ENCODE peak calls at places on chromosomes 11 and 22, in six cellular contexts. One of them, this sample, is unnamed.

GRCh38 chr11:73257342-73258103 is 14.6 kb upstream of the P2RY6 start:
- DNase-seq in stimulated activated CD8-positive, alpha-beta memory T cell treated with anti-CD3 and anti-CD28 coated beads, Interleukin-15, amount 100 ng/mL, for 24 hours: no peak
- DNase-seq in H9: peak
- DNase-seq in pulmonary artery endothelial cell: no peak
- DNase-seq in HTR-8/SVneo: peak
- DNase-seq in GM23248: peak
- DNase-seq in this sample: no peak

GRCh38 chr11:64340671-64341335 is 799 bp downstream of the CCDC88B start:
- DNase-seq in stimulated activated CD8-positive, alpha-beta memory T cell treated with anti-CD3 and anti-CD28 coated beads, Interleukin-15, amount 100 ng/mL, for 24 hours: peak
- DNase-seq in H9: peak
- DNase-seq in pulmonary artery endothelial cell: no peak
- DNase-seq in HTR-8/SVneo: no peak
- DNase-seq in GM23248: peak
- DNase-seq in this sample: no peak

GRCh38 chr11:130771708-130772107 is 144.6 kb downstream of the SNX19 start:
- DNase-seq in stimulated activated CD8-positive, alpha-beta memory T cell treated with anti-CD3 and anti-CD28 coated beads, Interleukin-15, amount 100 ng/mL, for 24 hours: no peak
- DNase-seq in H9: no peak
- DNase-seq in pulmonary artery endothelial cell: no peak
- DNase-seq in HTR-8/SVneo: no peak
- DNase-seq in GM23248: peak
- DNase-seq in this sample: no peak

GRCh38 chr11:111324277-111324720 is 26.0 kb downstream of the POU2AF3 start:
- DNase-seq in stimulated activated CD8-positive, alpha-beta memory T cell treated with anti-CD3 and anti-CD28 coated beads, Interleukin-15, amount 100 ng/mL, for 24 hours: no peak
- DNase-seq in H9: no peak
- DNase-seq in pulmonary artery endothelial cell: no peak
- DNase-seq in HTR-8/SVneo: no peak
- DNase-seq in GM23248: peak
- DNase-seq in this sample: no peak

GRCh38 chr22:22887621-22888503 is at the start of gene IGLL5:
- DNase-seq in stimulated activated CD8-positive, alpha-beta memory T cell treated with anti-CD3 and anti-CD28 coated beads, Interleukin-15, amount 100 ng/mL, for 24 hours: no peak
- DNase-seq in H9: no peak
- DNase-seq in pulmonary artery endothelial cell: no peak
- DNase-seq in HTR-8/SVneo: no peak
- DNase-seq in GM23248: no peak
- DNase-seq in this sample: no peak

GRCh38 chr11:62841361-62842170 is 2.2 kb upstream of the WDR74 start:
- DNase-seq in stimulated activated CD8-positive, alpha-beta memory T cell treated with anti-CD3 and anti-CD28 coated beads, Interleukin-15, amount 100 ng/mL, for 24 hours: no peak
- DNase-seq in H9: peak
- DNase-seq in pulmonary artery endothelial cell: peak
- DNase-seq in HTR-8/SVneo: peak
- DNase-seq in GM23248: peak
- DNase-seq in this sample: peak

GRCh38 chr11:79762271-79762935 is 321.6 kb upstream of the TENM4 start:
- DNase-seq in stimulated activated CD8-positive, alpha-beta memory T cell treated with anti-CD3 and anti-CD28 coated beads, Interleukin-15, amount 100 ng/mL, for 24 hours: no peak
- DNase-seq in H9: no peak
- DNase-seq in pulmonary artery endothelial cell: no peak
- DNase-seq in HTR-8/SVneo: no peak
- DNase-seq in GM23248: no peak
- DNase-seq in this sample: no peak

GRCh38 chr11:11217555-11218286 is 135.3 kb downstream of the CSNK2A3 start:
- DNase-seq in stimulated activated CD8-positive, alpha-beta memory T cell treated with anti-CD3 and anti-CD28 coated beads, Interleukin-15, amount 100 ng/mL, for 24 hours: no peak
- DNase-seq in H9: no peak
- DNase-seq in pulmonary artery endothelial cell: no peak
- DNase-seq in HTR-8/SVneo: no peak
- DNase-seq in GM23248: no peak
- DNase-seq in this sample: no peak

GRCh38 chr11:75734491-75735180 is 17.0 kb downstream of the MOGAT2 start:
- DNase-seq in stimulated activated CD8-positive, alpha-beta memory T cell treated with anti-CD3 and anti-CD28 coated beads, Interleukin-15, amount 100 ng/mL, for 24 hours: no peak
- DNase-seq in H9: no peak
- DNase-seq in pulmonary artery endothelial cell: no peak
- DNase-seq in HTR-8/SVneo: no peak
- DNase-seq in GM23248: no peak
- DNase-seq in this sample: no peak

GRCh38 chr11:93236741-93237675 is 39.2 kb upstream of the SLC36A4 start:
- DNase-seq in stimulated activated CD8-positive, alpha-beta memory T cell treated with anti-CD3 and anti-CD28 coated beads, Interleukin-15, amount 100 ng/mL, for 24 hours: no peak
- DNase-seq in H9: peak
- DNase-seq in pulmonary artery endothelial cell: no peak
- DNase-seq in HTR-8/SVneo: peak
- DNase-seq in GM23248: peak
- DNase-seq in this sample: no peak

GRCh38 chr11:72363112-72363511 is 71.2 kb downstream of the CLPB start:
- DNase-seq in stimulated activated CD8-positive, alpha-beta memory T cell treated with anti-CD3 and anti-CD28 coated beads, Interleukin-15, amount 100 ng/mL, for 24 hours: no peak
- DNase-seq in H9: no peak
- DNase-seq in pulmonary artery endothelial cell: no peak
- DNase-seq in HTR-8/SVneo: no peak
- DNase-seq in GM23248: no peak
- DNase-seq in this sample: no peak

GRCh38 chr11:25441432-25441831 is 890.5 kb upstream of the ANO3 start:
- DNase-seq in stimulated activated CD8-positive, alpha-beta memory T cell treated with anti-CD3 and anti-CD28 coated beads, Interleukin-15, amount 100 ng/mL, for 24 hours: no peak
- DNase-seq in H9: no peak
- DNase-seq in pulmonary artery endothelial cell: no peak
- DNase-seq in HTR-8/SVneo: no peak
- DNase-seq in GM23248: no peak
- DNase-seq in this sample: no peak

GRCh38 chr11:16252373-16252772 is 104.0 kb downstream of the SOX6 start:
- DNase-seq in stimulated activated CD8-positive, alpha-beta memory T cell treated with anti-CD3 and anti-CD28 coated beads, Interleukin-15, amount 100 ng/mL, for 24 hours: no peak
- DNase-seq in H9: peak
- DNase-seq in pulmonary artery endothelial cell: no peak
- DNase-seq in HTR-8/SVneo: no peak
- DNase-seq in GM23248: peak
- DNase-seq in this sample: no peak

GRCh38 chr11:118051611-118052461 is 25.0 kb upstream of the TMPRSS4 start:
- DNase-seq in stimulated activated CD8-positive, alpha-beta memory T cell treated with anti-CD3 and anti-CD28 coated beads, Interleukin-15, amount 100 ng/mL, for 24 hours: no peak
- DNase-seq in H9: no peak
- DNase-seq in pulmonary artery endothelial cell: no peak
- DNase-seq in HTR-8/SVneo: no peak
- DNase-seq in GM23248: no peak
- DNase-seq in this sample: no peak

GRCh38 chr22:27919943-27920755 is 1.1 kb upstream of the PITPNB start:
- DNase-seq in stimulated activated CD8-positive, alpha-beta memory T cell treated with anti-CD3 and anti-CD28 coated beads, Interleukin-15, amount 100 ng/mL, for 24 hours: no peak
- DNase-seq in H9: peak
- DNase-seq in pulmonary artery endothelial cell: peak
- DNase-seq in HTR-8/SVneo: peak
- DNase-seq in GM23248: peak
- DNase-seq in this sample: peak

GRCh38 chr11:99865951-99866350 is 821.1 kb upstream of the ARHGAP42 start:
- DNase-seq in stimulated activated CD8-positive, alpha-beta memory T cell treated with anti-CD3 and anti-CD28 coated beads, Interleukin-15, amount 100 ng/mL, for 24 hours: no peak
- DNase-seq in H9: no peak
- DNase-seq in pulmonary artery endothelial cell: no peak
- DNase-seq in HTR-8/SVneo: no peak
- DNase-seq in GM23248: no peak
- DNase-seq in this sample: no peak

GRCh38 chr11:22192642-22193347 is at the start of gene ANO5:
- DNase-seq in stimulated activated CD8-positive, alpha-beta memory T cell treated with anti-CD3 and anti-CD28 coated beads, Interleukin-15, amount 100 ng/mL, for 24 hours: no peak
- DNase-seq in H9: peak
- DNase-seq in pulmonary artery endothelial cell: no peak
- DNase-seq in HTR-8/SVneo: peak
- DNase-seq in GM23248: peak
- DNase-seq in this sample: no peak

GRCh38 chr11:121829159-121829643 is 286.8 kb downstream of the BLID start:
- DNase-seq in stimulated activated CD8-positive, alpha-beta memory T cell treated with anti-CD3 and anti-CD28 coated beads, Interleukin-15, amount 100 ng/mL, for 24 hours: no peak
- DNase-seq in H9: no peak
- DNase-seq in pulmonary artery endothelial cell: peak
- DNase-seq in HTR-8/SVneo: peak
- DNase-seq in GM23248: peak
- DNase-seq in this sample: peak

GRCh38 chr11:132501356-132501755 is 1030.9 kb downstream of the OPCML start:
- DNase-seq in stimulated activated CD8-positive, alpha-beta memory T cell treated with anti-CD3 and anti-CD28 coated beads, Interleukin-15, amount 100 ng/mL, for 24 hours: no peak
- DNase-seq in H9: no peak
- DNase-seq in pulmonary artery endothelial cell: no peak
- DNase-seq in HTR-8/SVneo: no peak
- DNase-seq in GM23248: no peak
- DNase-seq in this sample: no peak

GRCh38 chr11:60657880-60658279 is 41.5 kb upstream of the MS4A8 start:
- DNase-seq in stimulated activated CD8-positive, alpha-beta memory T cell treated with anti-CD3 and anti-CD28 coated beads, Interleukin-15, amount 100 ng/mL, for 24 hours: no peak
- DNase-seq in H9: no peak
- DNase-seq in pulmonary artery endothelial cell: no peak
- DNase-seq in HTR-8/SVneo: no peak
- DNase-seq in GM23248: no peak
- DNase-seq in this sample: no peak

GRCh38 chr11:3170756-3171670 is 5.9 kb upstream of the OSBPL5 start:
- DNase-seq in stimulated activated CD8-positive, alpha-beta memory T cell treated with anti-CD3 and anti-CD28 coated beads, Interleukin-15, amount 100 ng/mL, for 24 hours: no peak
- DNase-seq in H9: no peak
- DNase-seq in pulmonary artery endothelial cell: no peak
- DNase-seq in HTR-8/SVneo: no peak
- DNase-seq in GM23248: no peak
- DNase-seq in this sample: no peak

GRCh38 chr11:71059662-71060061 is 192.7 kb downstream of the SHANK2 start:
- DNase-seq in stimulated activated CD8-positive, alpha-beta memory T cell treated with anti-CD3 and anti-CD28 coated beads, Interleukin-15, amount 100 ng/mL, for 24 hours: no peak
- DNase-seq in H9: no peak
- DNase-seq in pulmonary artery endothelial cell: no peak
- DNase-seq in HTR-8/SVneo: no peak
- DNase-seq in GM23248: no peak
- DNase-seq in this sample: no peak

GRCh38 chr11:62719302-62719978 is 7.8 kb downstream of the HNRNPUL2 start:
- DNase-seq in stimulated activated CD8-positive, alpha-beta memory T cell treated with anti-CD3 and anti-CD28 coated beads, Interleukin-15, amount 100 ng/mL, for 24 hours: no peak
- DNase-seq in H9: no peak
- DNase-seq in pulmonary artery endothelial cell: no peak
- DNase-seq in HTR-8/SVneo: no peak
- DNase-seq in GM23248: peak
- DNase-seq in this sample: no peak

GRCh38 chr11:116199182-116199581 is 573.6 kb downstream of the BUD13 start:
- DNase-seq in stimulated activated CD8-positive, alpha-beta memory T cell treated with anti-CD3 and anti-CD28 coated beads, Interleukin-15, amount 100 ng/mL, for 24 hours: no peak
- DNase-seq in H9: no peak
- DNase-seq in pulmonary artery endothelial cell: no peak
- DNase-seq in HTR-8/SVneo: no peak
- DNase-seq in GM23248: no peak
- DNase-seq in this sample: no peak

GRCh38 chr11:95375451-95375850 is 144.4 kb upstream of the SESN3 start:
- DNase-seq in stimulated activated CD8-positive, alpha-beta memory T cell treated with anti-CD3 and anti-CD28 coated beads, Interleukin-15, amount 100 ng/mL, for 24 hours: no peak
- DNase-seq in H9: no peak
- DNase-seq in pulmonary artery endothelial cell: no peak
- DNase-seq in HTR-8/SVneo: no peak
- DNase-seq in GM23248: peak
- DNase-seq in this sample: no peak

GRCh38 chr11:116876656-116877055 is 39.2 kb upstream of the APOA1 start:
- DNase-seq in stimulated activated CD8-positive, alpha-beta memory T cell treated with anti-CD3 and anti-CD28 coated beads, Interleukin-15, amount 100 ng/mL, for 24 hours: no peak
- DNase-seq in H9: no peak
- DNase-seq in pulmonary artery endothelial cell: no peak
- DNase-seq in HTR-8/SVneo: no peak
- DNase-seq in GM23248: no peak
- DNase-seq in this sample: no peak

GRCh38 chr11:119101367-119101758 is 290 bp downstream of the DPAGT1 start:
- DNase-seq in stimulated activated CD8-positive, alpha-beta memory T cell treated with anti-CD3 and anti-CD28 coated beads, Interleukin-15, amount 100 ng/mL, for 24 hours: no peak
- DNase-seq in H9: peak
- DNase-seq in pulmonary artery endothelial cell: no peak
- DNase-seq in HTR-8/SVneo: no peak
- DNase-seq in GM23248: no peak
- DNase-seq in this sample: no peak

GRCh38 chr11:69497221-69497787 is 15.8 kb downstream of the LINC01488 start:
- DNase-seq in stimulated activated CD8-positive, alpha-beta memory T cell treated with anti-CD3 and anti-CD28 coated beads, Interleukin-15, amount 100 ng/mL, for 24 hours: no peak
- DNase-seq in H9: no peak
- DNase-seq in pulmonary artery endothelial cell: peak
- DNase-seq in HTR-8/SVneo: peak
- DNase-seq in GM23248: peak
- DNase-seq in this sample: peak

GRCh38 chr11:1877211-1878133 is 14.2 kb downstream of the PRR33 start:
- DNase-seq in stimulated activated CD8-positive, alpha-beta memory T cell treated with anti-CD3 and anti-CD28 coated beads, Interleukin-15, amount 100 ng/mL, for 24 hours: no peak
- DNase-seq in H9: no peak
- DNase-seq in pulmonary artery endothelial cell: no peak
- DNase-seq in HTR-8/SVneo: no peak
- DNase-seq in GM23248: peak
- DNase-seq in this sample: no peak

GRCh38 chr11:126083829-126084607 is 21.4 kb upstream of the CDON start:
- DNase-seq in stimulated activated CD8-positive, alpha-beta memory T cell treated with anti-CD3 and anti-CD28 coated beads, Interleukin-15, amount 100 ng/mL, for 24 hours: peak
- DNase-seq in H9: no peak
- DNase-seq in pulmonary artery endothelial cell: no peak
- DNase-seq in HTR-8/SVneo: no peak
- DNase-seq in GM23248: no peak
- DNase-seq in this sample: no peak

GRCh38 chr11:1172729-1173117 is 15.0 kb downstream of the MUC5AC start:
- DNase-seq in stimulated activated CD8-positive, alpha-beta memory T cell treated with anti-CD3 and anti-CD28 coated beads, Interleukin-15, amount 100 ng/mL, for 24 hours: no peak
- DNase-seq in H9: no peak
- DNase-seq in pulmonary artery endothelial cell: no peak
- DNase-seq in HTR-8/SVneo: no peak
- DNase-seq in GM23248: no peak
- DNase-seq in this sample: no peak

GRCh38 chr11:9017773-9018172 is 14.0 kb upstream of the NRIP3 start:
- DNase-seq in stimulated activated CD8-positive, alpha-beta memory T cell treated with anti-CD3 and anti-CD28 coated beads, Interleukin-15, amount 100 ng/mL, for 24 hours: no peak
- DNase-seq in H9: no peak
- DNase-seq in pulmonary artery endothelial cell: no peak
- DNase-seq in HTR-8/SVneo: no peak
- DNase-seq in GM23248: peak
- DNase-seq in this sample: no peak

GRCh38 chr11:72078477-72078876 is 1.9 kb downstream of the NUMA1 start:
- DNase-seq in stimulated activated CD8-positive, alpha-beta memory T cell treated with anti-CD3 and anti-CD28 coated beads, Interleukin-15, amount 100 ng/mL, for 24 hours: no peak
- DNase-seq in H9: no peak
- DNase-seq in pulmonary artery endothelial cell: no peak
- DNase-seq in HTR-8/SVneo: no peak
- DNase-seq in GM23248: peak
- DNase-seq in this sample: no peak

GRCh38 chr22:36048911-36049677 is 20.5 kb upstream of the RBFOX2 start:
- DNase-seq in stimulated activated CD8-positive, alpha-beta memory T cell treated with anti-CD3 and anti-CD28 coated beads, Interleukin-15, amount 100 ng/mL, for 24 hours: no peak
- DNase-seq in H9: no peak
- DNase-seq in pulmonary artery endothelial cell: no peak
- DNase-seq in HTR-8/SVneo: no peak
- DNase-seq in GM23248: peak
- DNase-seq in this sample: no peak

GRCh38 chr11:69475866-69476714 is 5.4 kb upstream of the LINC01488 start:
- DNase-seq in stimulated activated CD8-positive, alpha-beta memory T cell treated with anti-CD3 and anti-CD28 coated beads, Interleukin-15, amount 100 ng/mL, for 24 hours: no peak
- DNase-seq in H9: peak
- DNase-seq in pulmonary artery endothelial cell: no peak
- DNase-seq in HTR-8/SVneo: no peak
- DNase-seq in GM23248: no peak
- DNase-seq in this sample: no peak

This sample was measured in smooth muscle cell of the brain vasculature.